ENCODE peak calls at places on chromosome 15, in seven cellular contexts. One of them, this sample, is unnamed.

GRCh38 chr15:42032376-42033213 is 11.8 kb upstream of the PLA2G4E start:
- ATAC-seq in sciatic nerve: no peak
- ATAC-seq in natural killer cell: no peak
- ATAC-seq in naive thymus-derived CD8-positive, alpha-beta T cell: no peak
- ATAC-seq in RWPE2: no peak
- ATAC-seq in B cell: no peak
- ATAC-seq in lower lobe of right lung: no peak
- ATAC-seq in this sample: no peak

GRCh38 chr15:80695911-80696651 is 971 bp downstream of the ABHD17C start:
- ATAC-seq in sciatic nerve: peak
- ATAC-seq in natural killer cell: no peak
- ATAC-seq in naive thymus-derived CD8-positive, alpha-beta T cell: peak
- ATAC-seq in RWPE2: peak
- ATAC-seq in B cell: no peak
- ATAC-seq in lower lobe of right lung: peak
- ATAC-seq in this sample: peak

GRCh38 chr15:98420837-98421236 is 227.5 kb upstream of the IGF1R start:
- ATAC-seq in sciatic nerve: peak
- ATAC-seq in natural killer cell: no peak
- ATAC-seq in naive thymus-derived CD8-positive, alpha-beta T cell: no peak
- ATAC-seq in RWPE2: no peak
- ATAC-seq in B cell: no peak
- ATAC-seq in lower lobe of right lung: peak
- ATAC-seq in this sample: peak

GRCh38 chr15:43440721-43441281 is 52.2 kb downstream of the TP53BP1 start:
- ATAC-seq in sciatic nerve: peak
- ATAC-seq in natural killer cell: peak
- ATAC-seq in naive thymus-derived CD8-positive, alpha-beta T cell: peak
- ATAC-seq in RWPE2: peak
- ATAC-seq in B cell: no peak
- ATAC-seq in lower lobe of right lung: peak
- ATAC-seq in this sample: peak

GRCh38 chr15:66808181-66808824 is 106.3 kb downstream of the SMAD6 start:
- ATAC-seq in sciatic nerve: no peak
- ATAC-seq in natural killer cell: no peak
- ATAC-seq in naive thymus-derived CD8-positive, alpha-beta T cell: no peak
- ATAC-seq in RWPE2: no peak
- ATAC-seq in B cell: no peak
- ATAC-seq in lower lobe of right lung: no peak
- ATAC-seq in this sample: no peak

GRCh38 chr15:38672814-38673292 is 108.2 kb upstream of the RASGRP1 start:
- ATAC-seq in sciatic nerve: no peak
- ATAC-seq in natural killer cell: no peak
- ATAC-seq in naive thymus-derived CD8-positive, alpha-beta T cell: no peak
- ATAC-seq in RWPE2: no peak
- ATAC-seq in B cell: peak
- ATAC-seq in lower lobe of right lung: no peak
- ATAC-seq in this sample: no peak

GRCh38 chr15:40694706-40695468 is at the start of gene RAD51:
- ATAC-seq in sciatic nerve: peak
- ATAC-seq in natural killer cell: peak
- ATAC-seq in naive thymus-derived CD8-positive, alpha-beta T cell: peak
- ATAC-seq in RWPE2: peak
- ATAC-seq in B cell: peak
- ATAC-seq in lower lobe of right lung: peak
- ATAC-seq in this sample: peak

GRCh38 chr15:77486542-77487478 is 66.1 kb downstream of the HMG20A start:
- ATAC-seq in sciatic nerve: peak
- ATAC-seq in natural killer cell: no peak
- ATAC-seq in naive thymus-derived CD8-positive, alpha-beta T cell: no peak
- ATAC-seq in RWPE2: no peak
- ATAC-seq in B cell: no peak
- ATAC-seq in lower lobe of right lung: peak
- ATAC-seq in this sample: no peak

GRCh38 chr15:100671858-100672543 is 69.6 kb downstream of the ASB7 start:
- ATAC-seq in sciatic nerve: peak
- ATAC-seq in natural killer cell: no peak
- ATAC-seq in naive thymus-derived CD8-positive, alpha-beta T cell: no peak
- ATAC-seq in RWPE2: peak
- ATAC-seq in B cell: no peak
- ATAC-seq in lower lobe of right lung: peak
- ATAC-seq in this sample: peak

GRCh38 chr15:53665930-53666329 is 93.5 kb downstream of the WDR72 start:
- ATAC-seq in sciatic nerve: no peak
- ATAC-seq in natural killer cell: no peak
- ATAC-seq in naive thymus-derived CD8-positive, alpha-beta T cell: no peak
- ATAC-seq in RWPE2: peak
- ATAC-seq in B cell: no peak
- ATAC-seq in lower lobe of right lung: no peak
- ATAC-seq in this sample: no peak

GRCh38 chr15:61530769-61531168 is 301.7 kb upstream of the RORA start:
- ATAC-seq in sciatic nerve: no peak
- ATAC-seq in natural killer cell: no peak
- ATAC-seq in naive thymus-derived CD8-positive, alpha-beta T cell: no peak
- ATAC-seq in RWPE2: peak
- ATAC-seq in B cell: no peak
- ATAC-seq in lower lobe of right lung: no peak
- ATAC-seq in this sample: peak

GRCh38 chr15:85318048-85318731 is 62.2 kb upstream of the AKAP13 start:
- ATAC-seq in sciatic nerve: peak
- ATAC-seq in natural killer cell: no peak
- ATAC-seq in naive thymus-derived CD8-positive, alpha-beta T cell: no peak
- ATAC-seq in RWPE2: peak
- ATAC-seq in B cell: peak
- ATAC-seq in lower lobe of right lung: peak
- ATAC-seq in this sample: peak

GRCh38 chr15:61584410-61584809 is 355.3 kb upstream of the RORA start:
- ATAC-seq in sciatic nerve: no peak
- ATAC-seq in natural killer cell: no peak
- ATAC-seq in naive thymus-derived CD8-positive, alpha-beta T cell: no peak
- ATAC-seq in RWPE2: peak
- ATAC-seq in B cell: no peak
- ATAC-seq in lower lobe of right lung: no peak
- ATAC-seq in this sample: no peak

GRCh38 chr15:40859206-40859851 is 14.7 kb downstream of the RHOV start:
- ATAC-seq in sciatic nerve: peak
- ATAC-seq in natural killer cell: peak
- ATAC-seq in naive thymus-derived CD8-positive, alpha-beta T cell: peak
- ATAC-seq in RWPE2: peak
- ATAC-seq in B cell: peak
- ATAC-seq in lower lobe of right lung: peak
- ATAC-seq in this sample: peak

GRCh38 chr15:86664581-86664980 is 584.9 kb downstream of the AGBL1 start:
- ATAC-seq in sciatic nerve: no peak
- ATAC-seq in natural killer cell: no peak
- ATAC-seq in naive thymus-derived CD8-positive, alpha-beta T cell: no peak
- ATAC-seq in RWPE2: no peak
- ATAC-seq in B cell: no peak
- ATAC-seq in lower lobe of right lung: no peak
- ATAC-seq in this sample: no peak

GRCh38 chr15:45185069-45185779 is 2.5 kb downstream of the SHF start:
- ATAC-seq in sciatic nerve: no peak
- ATAC-seq in natural killer cell: no peak
- ATAC-seq in naive thymus-derived CD8-positive, alpha-beta T cell: no peak
- ATAC-seq in RWPE2: no peak
- ATAC-seq in B cell: no peak
- ATAC-seq in lower lobe of right lung: no peak
- ATAC-seq in this sample: no peak

GRCh38 chr15:33007295-33007855 is 187.1 kb downstream of the FMN1 start:
- ATAC-seq in sciatic nerve: peak
- ATAC-seq in natural killer cell: no peak
- ATAC-seq in naive thymus-derived CD8-positive, alpha-beta T cell: no peak
- ATAC-seq in RWPE2: peak
- ATAC-seq in B cell: no peak
- ATAC-seq in lower lobe of right lung: peak
- ATAC-seq in this sample: peak

GRCh38 chr15:20386198-20386597 is 155.4 kb downstream of the GOLGA6L6 start:
- ATAC-seq in sciatic nerve: no peak
- ATAC-seq in natural killer cell: no peak
- ATAC-seq in naive thymus-derived CD8-positive, alpha-beta T cell: no peak
- ATAC-seq in RWPE2: no peak
- ATAC-seq in B cell: no peak
- ATAC-seq in lower lobe of right lung: peak
- ATAC-seq in this sample: no peak

GRCh38 chr15:55829826-55830225 is 86.9 kb upstream of the PRTG start:
- ATAC-seq in sciatic nerve: no peak
- ATAC-seq in natural killer cell: peak
- ATAC-seq in naive thymus-derived CD8-positive, alpha-beta T cell: no peak
- ATAC-seq in RWPE2: peak
- ATAC-seq in B cell: no peak
- ATAC-seq in lower lobe of right lung: no peak
- ATAC-seq in this sample: no peak

GRCh38 chr15:61654918-61655317 is 405.3 kb downstream of the VPS13C start:
- ATAC-seq in sciatic nerve: peak
- ATAC-seq in natural killer cell: no peak
- ATAC-seq in naive thymus-derived CD8-positive, alpha-beta T cell: no peak
- ATAC-seq in RWPE2: no peak
- ATAC-seq in B cell: no peak
- ATAC-seq in lower lobe of right lung: no peak
- ATAC-seq in this sample: no peak

GRCh38 chr15:65926899-65927298 is 57.6 kb downstream of the RAB11A start:
- ATAC-seq in sciatic nerve: no peak
- ATAC-seq in natural killer cell: no peak
- ATAC-seq in naive thymus-derived CD8-positive, alpha-beta T cell: no peak
- ATAC-seq in RWPE2: no peak
- ATAC-seq in B cell: no peak
- ATAC-seq in lower lobe of right lung: no peak
- ATAC-seq in this sample: no peak

GRCh38 chr15:25527118-25527517 is 88.3 kb upstream of the UBE3A start:
- ATAC-seq in sciatic nerve: no peak
- ATAC-seq in natural killer cell: no peak
- ATAC-seq in naive thymus-derived CD8-positive, alpha-beta T cell: no peak
- ATAC-seq in RWPE2: no peak
- ATAC-seq in B cell: no peak
- ATAC-seq in lower lobe of right lung: no peak
- ATAC-seq in this sample: no peak

This sample was measured in SK-N-SH treated with all-trans-retinoic acid at 6 μM for 48 hours.